ENCODE peak calls at places on chromosomes 12 and 14, in nine cellular contexts. One of them, this sample, is unnamed. For H3K79me2, the result is how much of the 10 kb centered on the place peaks cover.

GRCh38 chr12:11648514-11649412 is 711 bp upstream of the ETV6 start:
- DNase-seq in hepatocyte: peak
- DNase-seq in OCI-LY7: peak
- DNase-seq in GM23248: peak
- DNase-seq in GM23338: peak
- DNase-seq in PC-3: peak
- DNase-seq in SK-N-SH: peak
- DNase-seq in MM.1S: peak
- DNase-seq in HCT116: peak
- DNase-seq in this sample: peak

GRCh38 chr12:823043-823698 is 70.8 kb downstream of the WNK1 start:
- DNase-seq in SK-N-SH: no peak
- DNase-seq in GM23338: no peak
- DNase-seq in hepatocyte: no peak
- DNase-seq in GM23248: no peak
- DNase-seq in HCT116: no peak
- DNase-seq in PC-3: no peak
- DNase-seq in MM.1S: peak
- DNase-seq in OCI-LY7: peak
- DNase-seq in this sample: no peak

GRCh38 chr12:123119808-123120207 is 31.1 kb downstream of the PITPNM2 start:
- DNase-seq in SK-N-SH: no peak
- DNase-seq in PC-3: no peak
- DNase-seq in OCI-LY7: no peak
- DNase-seq in HCT116: no peak
- DNase-seq in GM23338: no peak
- DNase-seq in hepatocyte: no peak
- DNase-seq in MM.1S: peak
- DNase-seq in GM23248: peak
- DNase-seq in this sample: no peak

GRCh38 chr12:12488823-12489528 is 73.7 kb downstream of the DUSP16 start:
- DNase-seq in PC-3: no peak
- DNase-seq in GM23338: no peak
- DNase-seq in OCI-LY7: no peak
- DNase-seq in hepatocyte: peak
- DNase-seq in HCT116: no peak
- DNase-seq in SK-N-SH: no peak
- DNase-seq in MM.1S: no peak
- DNase-seq in GM23248: no peak
- DNase-seq in this sample: no peak

GRCh38 chr14:99513183-99513694 is 32.0 kb downstream of the CCNK start:
- DNase-seq in OCI-LY7: no peak
- DNase-seq in SK-N-SH: no peak
- DNase-seq in PC-3: no peak
- DNase-seq in HCT116: no peak
- DNase-seq in hepatocyte: peak
- DNase-seq in GM23248: no peak
- DNase-seq in GM23338: no peak
- DNase-seq in MM.1S: no peak
- DNase-seq in this sample: no peak

GRCh38 chr12:30807695-30808034 is 52.9 kb upstream of the CAPRIN2 start:
- DNase-seq in OCI-LY7: no peak
- DNase-seq in MM.1S: no peak
- DNase-seq in hepatocyte: no peak
- DNase-seq in GM23338: no peak
- DNase-seq in PC-3: no peak
- DNase-seq in HCT116: no peak
- DNase-seq in SK-N-SH: no peak
- DNase-seq in GM23248: no peak
- DNase-seq in this sample: no peak

GRCh38 chr14:74018029-74018703 is 922 bp downstream of the ENTPD5 start:
- DNase-seq in GM23338: no peak
- DNase-seq in SK-N-SH: no peak
- DNase-seq in PC-3: peak
- DNase-seq in HCT116: no peak
- DNase-seq in GM23248: peak
- DNase-seq in OCI-LY7: no peak
- DNase-seq in MM.1S: no peak
- DNase-seq in hepatocyte: no peak
- DNase-seq in this sample: no peak

GRCh38 chr12:26196424-26196722 is 1.0 kb downstream of the SSPN start:
- DNase-seq in HCT116: no peak
- DNase-seq in GM23248: peak
- DNase-seq in hepatocyte: peak
- DNase-seq in PC-3: no peak
- DNase-seq in SK-N-SH: peak
- DNase-seq in GM23338: no peak
- DNase-seq in OCI-LY7: no peak
- DNase-seq in MM.1S: no peak
- DNase-seq in this sample: no peak

GRCh38 chr12:57765003-57765697 is 1.7 kb downstream of the CYP27B1 start:
- DNase-seq in PC-3: peak
- DNase-seq in GM23338: peak
- DNase-seq in OCI-LY7: no peak
- DNase-seq in SK-N-SH: peak
- DNase-seq in HCT116: no peak
- DNase-seq in GM23248: peak
- DNase-seq in hepatocyte: peak
- DNase-seq in MM.1S: peak
- DNase-seq in this sample: peak

GRCh38 chr12:3117628-3118027 is 40.4 kb downstream of the TSPAN9 start:
- DNase-seq in SK-N-SH: no peak
- DNase-seq in GM23338: no peak
- DNase-seq in GM23248: peak
- DNase-seq in OCI-LY7: no peak
- DNase-seq in HCT116: no peak
- DNase-seq in MM.1S: no peak
- DNase-seq in hepatocyte: no peak
- DNase-seq in PC-3: peak
- DNase-seq in this sample: no peak

GRCh38 chr14:73744175-73744867 is 30.1 kb upstream of the PNMA1 start:
- DNase-seq in HCT116: no peak
- DNase-seq in OCI-LY7: no peak
- DNase-seq in SK-N-SH: no peak
- DNase-seq in GM23338: no peak
- DNase-seq in MM.1S: no peak
- DNase-seq in PC-3: no peak
- DNase-seq in hepatocyte: peak
- DNase-seq in GM23248: no peak
- DNase-seq in this sample: no peak

GRCh38 chr12:56165369-56165768 is 7.2 kb downstream of the MYL6 start:
- DNase-seq in OCI-LY7: no peak
- DNase-seq in GM23338: no peak
- DNase-seq in PC-3: no peak
- DNase-seq in hepatocyte: no peak
- DNase-seq in HCT116: no peak
- DNase-seq in SK-N-SH: no peak
- DNase-seq in GM23248: peak
- DNase-seq in MM.1S: no peak
- DNase-seq in this sample: no peak

GRCh38 chr12:3420693-3421092 is 70.3 kb upstream of the PRMT8 start:
- DNase-seq in PC-3: no peak
- DNase-seq in HCT116: no peak
- DNase-seq in MM.1S: no peak
- DNase-seq in SK-N-SH: no peak
- DNase-seq in GM23248: no peak
- DNase-seq in hepatocyte: no peak
- DNase-seq in GM23338: peak
- DNase-seq in OCI-LY7: no peak
- DNase-seq in this sample: no peak

GRCh38 chr14:60561845-60562746 is 53.1 kb downstream of the SIX6 start:
- DNase-seq in GM23248: peak
- DNase-seq in HCT116: peak
- DNase-seq in MM.1S: peak
- DNase-seq in PC-3: peak
- DNase-seq in hepatocyte: peak
- DNase-seq in OCI-LY7: peak
- DNase-seq in SK-N-SH: peak
- DNase-seq in GM23338: peak
- DNase-seq in this sample: peak

GRCh38 chr12:55929306-55929791 is 1.6 kb upstream of the DGKA start:
- DNase-seq in OCI-LY7: peak
- DNase-seq in GM23248: no peak
- DNase-seq in GM23338: no peak
- DNase-seq in PC-3: no peak
- DNase-seq in MM.1S: peak
- DNase-seq in hepatocyte: no peak
- DNase-seq in HCT116: no peak
- DNase-seq in SK-N-SH: no peak
- DNase-seq in this sample: no peak

GRCh38 chr14:99036594-99037293 is 235.3 kb downstream of the BCL11B start:
- DNase-seq in GM23338: no peak
- DNase-seq in SK-N-SH: no peak
- DNase-seq in OCI-LY7: no peak
- DNase-seq in hepatocyte: no peak
- DNase-seq in GM23248: no peak
- DNase-seq in HCT116: no peak
- DNase-seq in PC-3: no peak
- DNase-seq in MM.1S: no peak
- DNase-seq in this sample: peak

GRCh38 chr12:114683709-114684097 is 272 bp downstream of the TBX3 start:
- DNase-seq in SK-N-SH: no peak
- DNase-seq in HCT116: no peak
- DNase-seq in GM23248: no peak
- DNase-seq in OCI-LY7: no peak
- DNase-seq in PC-3: no peak
- DNase-seq in hepatocyte: no peak
- DNase-seq in GM23338: peak
- DNase-seq in MM.1S: no peak
- DNase-seq in this sample: no peak

GRCh38 chr12:79635676-79636075 is 55.1 kb downstream of the PAWR start:
- DNase-seq in MM.1S: no peak
- DNase-seq in hepatocyte: no peak
- DNase-seq in GM23338: no peak
- DNase-seq in GM23248: peak
- DNase-seq in PC-3: no peak
- DNase-seq in OCI-LY7: no peak
- DNase-seq in HCT116: no peak
- DNase-seq in SK-N-SH: no peak
- DNase-seq in this sample: no peak

GRCh38 chr14:29236848-29237247 is 470.3 kb downstream of the FOXG1 start:
- DNase-seq in PC-3: peak
- DNase-seq in MM.1S: no peak
- DNase-seq in hepatocyte: no peak
- DNase-seq in HCT116: no peak
- DNase-seq in GM23338: no peak
- DNase-seq in GM23248: peak
- DNase-seq in OCI-LY7: no peak
- DNase-seq in SK-N-SH: no peak
- DNase-seq in this sample: no peak

GRCh38 chr12:46372852-46373302 is 304 bp upstream of the SLC38A2 start:
- DNase-seq in HCT116: no peak
- DNase-seq in OCI-LY7: no peak
- DNase-seq in MM.1S: no peak
- DNase-seq in hepatocyte: no peak
- DNase-seq in PC-3: no peak
- DNase-seq in GM23248: no peak
- DNase-seq in GM23338: peak
- DNase-seq in SK-N-SH: peak
- DNase-seq in this sample: no peak
- H3K79me2 ChIP-seq in HCT116: under half
- H3K79me2 ChIP-seq in OCI-LY7: under half
- H3K79me2 ChIP-seq in MM.1S: under half
- H3K79me2 ChIP-seq in hepatocyte: half or more
- H3K79me2 ChIP-seq in PC-3: half or more
- H3K79me2 ChIP-seq in GM23248: half or more
- H3K79me2 ChIP-seq in GM23338: under half
- H3K79me2 ChIP-seq in SK-N-SH: under half
- H3K79me2 ChIP-seq in this sample: under half

GRCh38 chr14:69796797-69797500 is at the start of gene SLC10A1:
- DNase-seq in SK-N-SH: no peak
- DNase-seq in hepatocyte: no peak
- DNase-seq in HCT116: no peak
- DNase-seq in GM23338: no peak
- DNase-seq in PC-3: no peak
- DNase-seq in GM23248: no peak
- DNase-seq in MM.1S: no peak
- DNase-seq in OCI-LY7: no peak
- DNase-seq in this sample: no peak
- H3K27ac ChIP-seq in SK-N-SH: no peak
- H3K27ac ChIP-seq in hepatocyte: peak
- H3K27ac ChIP-seq in HCT116: no peak
- H3K27ac ChIP-seq in GM23338: no peak
- H3K27ac ChIP-seq in PC-3: no peak
- H3K27ac ChIP-seq in GM23248: no peak
- H3K27ac ChIP-seq in MM.1S: no peak
- H3K27ac ChIP-seq in OCI-LY7: no peak
- H3K27ac ChIP-seq in this sample: no peak

GRCh38 chr12:69987453-69988102 is 162.6 kb downstream of the MYRFL start:
- DNase-seq in GM23338: no peak
- DNase-seq in MM.1S: no peak
- DNase-seq in SK-N-SH: no peak
- DNase-seq in GM23248: peak
- DNase-seq in PC-3: peak
- DNase-seq in HCT116: peak
- DNase-seq in hepatocyte: peak
- DNase-seq in OCI-LY7: no peak
- DNase-seq in this sample: no peak
- TF ChIP-seq EZH2phosphoT487 in GM23338: no peak
- TF ChIP-seq EZH2phosphoT487 in MM.1S: no peak
- TF ChIP-seq EZH2phosphoT487 in SK-N-SH: no peak
- TF ChIP-seq EZH2phosphoT487 in GM23248: peak
- TF ChIP-seq EZH2phosphoT487 in PC-3: no peak
- TF ChIP-seq EZH2phosphoT487 in HCT116: no peak
- TF ChIP-seq EZH2phosphoT487 in hepatocyte: no peak
- TF ChIP-seq EZH2phosphoT487 in OCI-LY7: no peak
- TF ChIP-seq EZH2phosphoT487 in this sample: no peak

GRCh38 chr14:89379006-89379405 is 38.0 kb downstream of the FOXN3 start:
- DNase-seq in GM23248: no peak
- DNase-seq in MM.1S: no peak
- DNase-seq in GM23338: no peak
- DNase-seq in HCT116: no peak
- DNase-seq in PC-3: no peak
- DNase-seq in SK-N-SH: no peak
- DNase-seq in OCI-LY7: no peak
- DNase-seq in hepatocyte: no peak
- DNase-seq in this sample: no peak

GRCh38 chr14:89374908-89375307 is 42.1 kb downstream of the FOXN3 start:
- DNase-seq in GM23248: no peak
- DNase-seq in PC-3: no peak
- DNase-seq in SK-N-SH: no peak
- DNase-seq in MM.1S: no peak
- DNase-seq in OCI-LY7: no peak
- DNase-seq in hepatocyte: no peak
- DNase-seq in GM23338: no peak
- DNase-seq in HCT116: no peak
- DNase-seq in this sample: no peak

GRCh38 chr14:89379891-89380820 is 36.9 kb downstream of the FOXN3 start:
- DNase-seq in SK-N-SH: no peak
- DNase-seq in hepatocyte: no peak
- DNase-seq in GM23338: no peak
- DNase-seq in MM.1S: no peak
- DNase-seq in GM23248: no peak
- DNase-seq in HCT116: no peak
- DNase-seq in PC-3: no peak
- DNase-seq in OCI-LY7: no peak
- DNase-seq in this sample: no peak

GRCh38 chr14:89377544-89377943 is 39.5 kb downstream of the FOXN3 start:
- DNase-seq in HCT116: no peak
- DNase-seq in OCI-LY7: no peak
- DNase-seq in PC-3: no peak
- DNase-seq in MM.1S: no peak
- DNase-seq in hepatocyte: no peak
- DNase-seq in GM23248: no peak
- DNase-seq in SK-N-SH: no peak
- DNase-seq in GM23338: no peak
- DNase-seq in this sample: no peak

GRCh38 chr14:89378119-89378518 is 38.9 kb downstream of the FOXN3 start:
- DNase-seq in GM23338: no peak
- DNase-seq in GM23248: peak
- DNase-seq in SK-N-SH: no peak
- DNase-seq in OCI-LY7: no peak
- DNase-seq in PC-3: no peak
- DNase-seq in HCT116: no peak
- DNase-seq in hepatocyte: no peak
- DNase-seq in MM.1S: no peak
- DNase-seq in this sample: no peak
- H3K79me2 ChIP-seq in GM23338: half or more
- H3K79me2 ChIP-seq in GM23248: half or more
- H3K79me2 ChIP-seq in SK-N-SH: under half
- H3K79me2 ChIP-seq in OCI-LY7: half or more
- H3K79me2 ChIP-seq in PC-3: under half
- H3K79me2 ChIP-seq in HCT116: under half
- H3K79me2 ChIP-seq in hepatocyte: half or more
- H3K79me2 ChIP-seq in MM.1S: half or more
- H3K79me2 ChIP-seq in this sample: half or more

This sample was measured in neural progenitor cell.